ENCODE peak calls at places on chromosomes 2 and 18, in nine cellular contexts. B, J, X, Y, K, V, O, M and F are unnamed samples.

GRCh38 chr18:10560457-10561045 is 34.7 kb downstream of the NAPG start:
- DNase-seq in B (peak), J (peak), X (peak), Y (peak), K (peak), V (peak), O (peak), M (peak), F (peak)

GRCh38 chr18:47512056-47512455 is 260.6 kb upstream of the SKOR2 start:
- DNase-seq in B (peak), J (no peak), X (no peak), Y (no peak), K (no peak), V (no peak), O (no peak), M (no peak), F (no peak)

GRCh38 chr2:1601471-1602358 is 142.6 kb downstream of the PXDN start:
- DNase-seq in B (no peak), J (no peak), X (no peak), Y (no peak), K (peak), V (no peak), O (no peak), M (no peak), F (peak)

GRCh38 chr18:3048121-3048520 is 35.2 kb upstream of the LPIN2 start:
- DNase-seq in B (no peak), J (peak), X (no peak), Y (no peak), K (no peak), V (no peak), O (no peak), M (no peak), F (no peak)

GRCh38 chr2:37832590-37833197 is 92.4 kb upstream of the RMDN2 start:
- DNase-seq in B (peak), J (peak), X (peak), Y (peak), K (peak), V (peak), O (peak), M (peak), F (peak)

GRCh38 chr2:127563458-127564428 is 28.3 kb downstream of the MYO7B start:
- DNase-seq in B (no peak), J (no peak), X (no peak), Y (peak), K (no peak), V (no peak), O (no peak), M (peak), F (no peak)

GRCh38 chr2:132751838-132752237 is 81.8 kb upstream of the LYPD1 start:
- DNase-seq in B (no peak), J (no peak), X (no peak), Y (no peak), K (no peak), V (no peak), O (no peak), M (no peak), F (no peak)

GRCh38 chr18:36348971-36349417 is 51.5 kb downstream of the FHOD3 start:
- DNase-seq in B (no peak), J (no peak), X (no peak), Y (no peak), K (no peak), V (no peak), O (no peak), M (no peak), F (no peak)

GRCh38 chr2:194822097-194822496 is 834.9 kb upstream of the SLC39A10 start:
- DNase-seq in B (no peak), J (no peak), X (no peak), Y (no peak), K (no peak), V (no peak), O (no peak), M (no peak), F (no peak)

GRCh38 chr2:86015006-86015405 is 90.7 kb downstream of the POLR1A start:
- DNase-seq in B (no peak), J (no peak), X (no peak), Y (no peak), K (no peak), V (no peak), O (no peak), M (no peak), F (no peak)

GRCh38 chr2:107313316-107313715 is 427.3 kb upstream of the ST6GAL2 start:
- DNase-seq in B (no peak), J (no peak), X (no peak), Y (no peak), K (no peak), V (no peak), O (no peak), M (no peak), F (no peak)

GRCh38 chr2:84493494-84493893 is 22.8 kb upstream of the DNAH6 start:
- DNase-seq in B (no peak), J (no peak), X (no peak), Y (no peak), K (no peak), V (no peak), O (peak), M (no peak), F (no peak)

GRCh38 chr2:138537170-138537915 is 35.8 kb downstream of the SPOPL start:
- DNase-seq in B (no peak), J (no peak), X (no peak), Y (no peak), K (no peak), V (no peak), O (no peak), M (no peak), F (no peak)

GRCh38 chr2:219709261-219709867 is 81.9 kb downstream of the SLC4A3 start:
- DNase-seq in B (no peak), J (no peak), X (no peak), Y (no peak), K (no peak), V (no peak), O (no peak), M (no peak), F (no peak)

GRCh38 chr2:165952600-165953210 is 871 bp downstream of the TTC21B start:
- DNase-seq in B (no peak), J (no peak), X (no peak), Y (peak), K (no peak), V (no peak), O (peak), M (peak), F (no peak)

GRCh38 chr18:31206787-31207381 is 44.2 kb upstream of the DSC1 start:
- DNase-seq in B (peak), J (no peak), X (peak), Y (peak), K (peak), V (peak), O (peak), M (peak), F (peak)

GRCh38 chr18:25349131-25349925 is 2.6 kb downstream of the ZNF521 start:
- DNase-seq in B (peak), J (peak), X (peak), Y (peak), K (peak), V (no peak), O (no peak), M (peak), F (peak)

GRCh38 chr18:75183524-75183923 is 25.4 kb downstream of the PTGR3 start:
- DNase-seq in B (no peak), J (no peak), X (no peak), Y (no peak), K (no peak), V (no peak), O (peak), M (no peak), F (no peak)

GRCh38 chr2:182186132-182186735 is 200.6 kb downstream of the PPP1R1C start:
- DNase-seq in B (no peak), J (no peak), X (peak), Y (peak), K (no peak), V (no peak), O (peak), M (peak), F (no peak)

GRCh38 chr18:39841133-39842041 is 2113.6 kb upstream of the PIK3C3 start:
- DNase-seq in B (peak), J (peak), X (peak), Y (no peak), K (no peak), V (peak), O (peak), M (no peak), F (peak)

GRCh38 chr2:197042613-197043248 is 116.2 kb upstream of the PGAP1 start:
- DNase-seq in B (no peak), J (no peak), X (no peak), Y (no peak), K (no peak), V (no peak), O (no peak), M (no peak), F (no peak)

GRCh38 chr18:29164020-29164706 is 987.2 kb upstream of the CDH2 start:
- DNase-seq in B (no peak), J (no peak), X (no peak), Y (no peak), K (no peak), V (no peak), O (peak), M (no peak), F (no peak)

GRCh38 chr2:7835693-7836680 is 845.9 kb upstream of the ID2 start:
- DNase-seq in B (no peak), J (no peak), X (peak), Y (peak), K (no peak), V (no peak), O (no peak), M (peak), F (no peak)

GRCh38 chr2:225471039-225471438 is 71.5 kb downstream of the NYAP2 start:
- DNase-seq in B (no peak), J (no peak), X (no peak), Y (no peak), K (no peak), V (no peak), O (no peak), M (no peak), F (no peak)

GRCh38 chr2:227406177-227407031 is 18.7 kb upstream of the SCYGR1 start:
- DNase-seq in B (peak), J (peak), X (peak), Y (peak), K (peak), V (peak), O (peak), M (peak), F (peak)

GRCh38 chr2:52668752-52669151 is 1098.9 kb upstream of the CHAC2 start:
- DNase-seq in B (no peak), J (no peak), X (no peak), Y (no peak), K (no peak), V (no peak), O (no peak), M (no peak), F (no peak)

GRCh38 chr2:188787002-188787660 is 187.0 kb upstream of the COL3A1 start:
- DNase-seq in B (no peak), J (no peak), X (no peak), Y (no peak), K (no peak), V (no peak), O (no peak), M (no peak), F (no peak)

GRCh38 chr2:165469417-165469816 is at the start of gene CSRNP3:
- DNase-seq in B (no peak), J (peak), X (peak), Y (no peak), K (peak), V (peak), O (peak), M (no peak), F (peak)

GRCh38 chr18:58856881-58857280 is 7.8 kb upstream of the ZNF532 start:
- DNase-seq in B (no peak), J (no peak), X (no peak), Y (no peak), K (no peak), V (no peak), O (peak), M (no peak), F (no peak)

GRCh38 chr2:112010751-112011150 is 44.3 kb upstream of the TMEM87B start:
- DNase-seq in B (no peak), J (no peak), X (no peak), Y (no peak), K (no peak), V (no peak), O (no peak), M (no peak), F (no peak)

GRCh38 chr18:30971338-30971956 is 71.1 kb downstream of the DSC3 start:
- DNase-seq in B (no peak), J (no peak), X (peak), Y (peak), K (no peak), V (no peak), O (no peak), M (peak), F (no peak)

GRCh38 chr2:55052087-55053061 is 2.1 kb upstream of the RTN4 start:
- DNase-seq in B (no peak), J (no peak), X (no peak), Y (no peak), K (no peak), V (no peak), O (no peak), M (no peak), F (no peak)

GRCh38 chr2:49686291-49686690 is 532.0 kb upstream of the FSHR start:
- DNase-seq in B (no peak), J (no peak), X (no peak), Y (no peak), K (no peak), V (no peak), O (no peak), M (no peak), F (no peak)

GRCh38 chr2:49686897-49687442 is 532.7 kb upstream of the FSHR start:
- DNase-seq in B (no peak), J (no peak), X (no peak), Y (no peak), K (no peak), V (no peak), O (no peak), M (no peak), F (no peak)

GRCh38 chr2:49687873-49688272 is 533.6 kb upstream of the FSHR start:
- DNase-seq in B (no peak), J (no peak), X (no peak), Y (no peak), K (no peak), V (no peak), O (no peak), M (no peak), F (no peak)
- TF ChIP-seq CTCF in B (no peak), J (peak), X (peak), Y (no peak), K (peak), V (no peak), O (peak), M (peak), F (peak)

GRCh38 chr18:56709463-56709862 is 58.3 kb downstream of the WDR7 start:
- DNase-seq in B (no peak), J (no peak), X (no peak), Y (peak), K (no peak), V (no peak), O (peak), M (peak), F (no peak)
- TF ChIP-seq CTCF in B (no peak), J (no peak), X (no peak), Y (no peak), K (peak), V (no peak), O (peak), M (peak), F (no peak)

DNA sequence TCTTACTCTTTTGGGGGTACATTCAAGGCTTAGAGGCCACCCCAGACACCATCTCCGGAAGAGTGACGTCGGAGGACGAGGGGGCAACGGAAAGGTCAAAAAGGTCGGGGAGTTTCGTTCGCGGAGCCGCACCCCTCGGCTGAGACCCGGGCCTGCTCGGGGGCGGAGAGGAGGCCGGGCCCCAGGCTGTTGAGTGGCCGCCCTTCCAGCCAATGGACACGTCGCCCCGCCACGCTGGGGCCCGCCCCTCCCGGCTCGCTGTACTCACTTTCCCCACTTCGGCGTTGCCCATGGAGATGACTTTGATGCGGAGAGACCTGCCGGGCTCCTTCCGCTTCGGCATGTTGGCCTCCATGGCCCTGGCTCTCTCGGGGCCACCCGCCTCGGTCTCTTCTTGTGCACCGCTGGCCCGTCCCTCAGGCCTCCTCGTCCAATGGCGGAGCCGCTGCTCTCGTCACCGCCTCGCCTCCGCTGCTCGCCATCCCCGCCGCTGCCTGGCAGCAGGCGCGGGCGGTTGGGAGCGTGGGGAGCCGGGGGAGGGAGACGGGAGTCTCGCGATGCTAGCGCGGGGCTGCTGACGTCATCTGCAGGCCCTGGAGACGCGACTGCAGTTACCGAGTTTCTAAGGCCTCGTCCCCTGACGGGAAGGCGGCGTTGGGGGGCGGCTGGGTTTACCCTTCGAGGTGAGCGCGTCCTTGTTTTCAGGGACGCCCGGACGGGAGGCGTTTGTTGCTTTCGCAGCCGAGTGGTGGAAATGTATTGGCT is at the start of gene DNAJC27:
- DNase-seq in B (peak), J (peak), X (peak), Y (peak), K (peak), V (peak), O (peak), M (peak), F (peak)
- TF ChIP-seq CTCF in B (no peak), J (no peak), X (no peak), Y (no peak), K (no peak), V (no peak), O (no peak), M (no peak), F (no peak)

DNA sequence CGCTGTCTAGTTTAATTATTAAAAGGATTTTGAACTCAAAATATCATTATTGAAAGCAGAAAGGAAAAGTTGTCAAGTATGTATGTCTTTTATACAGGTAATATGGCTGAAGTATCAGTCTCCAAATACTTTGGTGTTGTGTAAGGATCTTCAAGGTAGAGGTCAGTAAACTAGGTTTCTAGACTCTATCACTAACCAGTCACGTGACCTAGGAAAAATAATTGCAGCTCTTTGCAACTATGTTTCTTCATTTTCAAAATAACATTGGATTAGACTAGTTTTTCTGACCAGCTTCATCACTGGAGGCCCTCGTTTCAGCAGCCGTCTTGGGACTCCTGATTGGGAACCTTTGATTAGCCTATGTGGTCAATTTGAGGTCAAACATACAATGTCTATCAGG is 21.4 kb upstream of the MTX2 start:
- DNase-seq in B (no peak), J (no peak), X (no peak), Y (no peak), K (no peak), V (no peak), O (no peak), M (no peak), F (no peak)
- TF ChIP-seq CTCF in B (no peak), J (no peak), X (no peak), Y (no peak), K (no peak), V (no peak), O (no peak), M (no peak), F (no peak)

GRCh38 chr18:79393181-79393598 is 2.5 kb upstream of the NFATC1 start:
- DNase-seq in B (no peak), J (no peak), X (no peak), Y (peak), K (no peak), V (no peak), O (no peak), M (no peak), F (no peak)

GRCh38 chr18:79395308-79395640 is 456 bp upstream of the NFATC1 start:
- DNase-seq in B (no peak), J (peak), X (no peak), Y (no peak), K (no peak), V (no peak), O (no peak), M (no peak), F (no peak)

GRCh38 chr18:79395761-79396404 is at the start of gene NFATC1:
- DNase-seq in B (peak), J (peak), X (peak), Y (peak), K (peak), V (peak), O (peak), M (peak), F (peak)

GRCh38 chr18:79393626-79394401 is 1.9 kb upstream of the NFATC1 start:
- DNase-seq in B (peak), J (peak), X (peak), Y (peak), K (peak), V (peak), O (peak), M (peak), F (no peak)

DNA sequence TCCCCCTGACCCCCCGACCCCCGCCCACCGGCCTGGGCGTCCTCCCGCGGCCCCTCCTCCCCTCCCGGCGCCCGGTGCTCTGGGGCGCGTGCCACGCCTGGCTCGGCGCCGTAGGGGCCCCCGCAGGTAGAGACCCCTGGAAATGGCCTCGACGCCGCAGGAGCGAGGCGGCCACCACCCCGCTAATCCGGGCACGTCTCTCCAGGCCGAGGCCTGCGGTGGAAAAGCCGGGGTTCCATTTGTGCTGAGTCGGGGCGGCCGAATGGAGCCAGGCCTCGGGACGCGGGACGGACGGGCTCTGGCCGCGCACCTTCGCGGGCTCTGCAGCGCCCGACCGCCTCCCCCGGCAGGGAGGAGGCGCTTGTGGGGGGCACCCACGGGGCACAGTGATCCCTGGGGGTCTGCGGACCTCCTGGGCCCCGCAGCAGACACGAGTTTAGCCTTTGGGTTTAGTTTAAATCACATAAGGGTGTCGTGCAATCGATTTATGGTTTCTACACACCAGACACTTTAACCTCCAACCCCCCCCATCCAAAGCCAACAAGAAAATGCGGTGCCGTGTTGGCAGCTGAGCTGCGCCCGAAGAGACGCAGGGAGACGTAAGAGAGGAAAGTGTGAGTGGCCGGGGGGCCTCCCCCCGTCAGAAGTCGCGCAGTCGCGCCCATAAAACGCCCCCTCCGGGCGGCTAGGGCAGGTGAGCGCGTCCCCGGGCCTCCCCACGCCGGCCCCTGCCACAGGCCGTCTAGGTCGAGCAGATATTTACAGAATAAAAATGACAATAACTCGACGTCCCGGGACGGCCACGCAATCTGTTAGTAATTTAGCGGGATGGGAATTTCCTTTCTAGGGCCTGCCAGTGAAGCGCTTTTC is 1.1 kb upstream of the NFATC1 start:
- DNase-seq in B (peak), J (peak), X (peak), Y (peak), K (no peak), V (peak), O (peak), M (peak), F (no peak)
- TF ChIP-seq CTCF in B (no peak), J (no peak), X (no peak), Y (no peak), K (no peak), V (no peak), O (no peak), M (no peak), F (no peak)

DNA sequence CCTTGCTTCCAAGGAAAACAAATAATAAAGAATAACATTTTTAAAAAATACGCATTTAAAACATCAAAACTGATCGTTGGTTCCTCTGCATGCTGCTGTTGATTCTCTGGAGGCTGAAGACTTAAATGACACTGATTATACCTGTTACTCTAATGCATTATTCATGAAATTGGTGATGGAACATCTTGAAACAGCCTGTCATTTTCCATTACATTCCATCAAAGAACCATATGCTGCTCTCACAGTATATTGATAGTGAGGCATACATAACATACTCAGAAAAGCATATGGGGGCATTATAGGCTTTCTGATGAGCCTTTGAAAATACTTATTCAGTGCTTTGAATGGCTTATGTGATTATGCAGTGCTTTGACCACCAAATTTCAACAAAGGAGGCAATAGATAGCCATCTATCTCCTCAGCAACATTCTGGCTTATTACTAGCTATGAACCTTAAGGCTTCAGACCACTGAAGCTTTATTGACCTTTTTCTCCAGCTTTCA is 392.1 kb downstream of the CDH19 start:
- DNase-seq in B (no peak), J (no peak), X (no peak), Y (no peak), K (no peak), V (no peak), O (no peak), M (no peak), F (no peak)
- TF ChIP-seq CTCF in B (no peak), J (no peak), X (no peak), Y (no peak), K (no peak), V (no peak), O (no peak), M (no peak), F (no peak)